ENCODE peak calls at places on chromosomes 5 and 9, in ten cellular contexts. H, R, F, P, C, M, V, T, Q and L are unnamed samples.
A peak's percentile ranks its signal among the peaks of the same experiment; 100 is the strongest.

GRCh38 chr9:70475211-70475610 is 60.8 kb upstream of the KLF9 start:
- DNase-seq in H (no peak), R (no peak), F (no peak), P (no peak), C (no peak), M (no peak), V (peak; percentile 56), T (no peak), Q (no peak), L (peak; percentile 14)

GRCh38 chr5:100761192-100761591 is 141.9 kb downstream of the ST8SIA4 start:
- DNase-seq in H (peak; percentile 59), R (no peak), F (no peak), P (no peak), C (no peak), M (no peak), V (peak; percentile 7), T (no peak), Q (peak; percentile 62), L (no peak)

GRCh38 chr5:7018144-7018543 is 304.9 kb downstream of the TENT4A start:
- DNase-seq in H (no peak), R (no peak), F (peak; percentile 100), P (no peak), C (no peak), M (no peak), V (no peak), T (no peak), Q (no peak), L (no peak)

GRCh38 chr5:135448796-135449507 is 1.8 kb upstream of the DCANP1 start:
- DNase-seq in H (no peak), R (no peak), F (no peak), P (no peak), C (no peak), M (no peak), V (no peak), T (no peak), Q (no peak), L (no peak)

GRCh38 chr9:36276840-36277239 is 18.6 kb upstream of the GNE start:
- DNase-seq in H (peak; percentile 90), R (peak; percentile 68), F (peak; percentile 7), P (no peak), C (no peak), M (no peak), V (peak; percentile 52), T (peak; percentile 89), Q (peak; percentile 77), L (no peak)

GRCh38 chr5:176454724-176455394 is 6.7 kb downstream of the FAF2 start:
- DNase-seq in H (no peak), R (no peak), F (no peak), P (no peak), C (no peak), M (no peak), V (peak; percentile 28), T (no peak), Q (no peak), L (no peak)

GRCh38 chr5:106876665-106877194 is 794.0 kb downstream of the EFNA5 start:
- DNase-seq in H (peak; percentile 13), R (no peak), F (no peak), P (no peak), C (no peak), M (no peak), V (no peak), T (no peak), Q (no peak), L (no peak)

GRCh38 chr9:133727876-133728441 is 10.2 kb downstream of the SARDH start:
- DNase-seq in H (no peak), R (no peak), F (no peak), P (no peak), C (no peak), M (peak; percentile 13), V (no peak), T (no peak), Q (no peak), L (no peak)

GRCh38 chr5:62312036-62312435 is 6.0 kb downstream of the KIF2A start:
- DNase-seq in H (no peak), R (no peak), F (no peak), P (no peak), C (no peak), M (no peak), V (peak; percentile 25), T (no peak), Q (peak; percentile 13), L (no peak)

GRCh38 chr9:92524881-92525280 is 10.9 kb downstream of the ECM2 start:
- DNase-seq in H (no peak), R (no peak), F (no peak), P (no peak), C (no peak), M (no peak), V (no peak), T (no peak), Q (no peak), L (no peak)

GRCh38 chr5:115430374-115430773 is 114.2 kb downstream of the FEM1C start:
- DNase-seq in H (no peak), R (no peak), F (no peak), P (no peak), C (no peak), M (no peak), V (no peak), T (no peak), Q (no peak), L (no peak)

GRCh38 chr5:65185468-65185867 is 296.3 kb downstream of the ADAMTS6 start:
- DNase-seq in H (peak; percentile 50), R (no peak), F (no peak), P (no peak), C (no peak), M (no peak), V (no peak), T (no peak), Q (no peak), L (no peak)

GRCh38 chr9:123375725-123376132 is 19.7 kb downstream of the CRB2 start:
- DNase-seq in H (no peak), R (peak; percentile 94), F (no peak), P (peak; percentile 85), C (no peak), M (no peak), V (no peak), T (peak; percentile 82), Q (peak; percentile 12), L (peak; percentile 77)

GRCh38 chr5:172417983-172418630 is 36.2 kb downstream of the SH3PXD2B start:
- DNase-seq in H (peak; percentile 99), R (peak; percentile 64), F (peak; percentile 5), P (no peak), C (no peak), M (no peak), V (peak; percentile 100), T (peak; percentile 60), Q (peak; percentile 100), L (no peak)

GRCh38 chr5:56818409-56819026 is 3.2 kb downstream of the MAP3K1 start:
- DNase-seq in H (peak; percentile 76), R (no peak), F (no peak), P (peak; percentile 21), C (no peak), M (no peak), V (peak; percentile 7), T (peak; percentile 28), Q (peak; percentile 73), L (no peak)

GRCh38 chr9:94928696-94929372 is 202.3 kb downstream of the AOPEP start:
- DNase-seq in H (peak; percentile 36), R (no peak), F (no peak), P (no peak), C (no peak), M (no peak), V (no peak), T (no peak), Q (no peak), L (no peak)

GRCh38 chr5:63145167-63145566 is 566.5 kb downstream of the LRRC70 start:
- DNase-seq in H (no peak), R (no peak), F (no peak), P (no peak), C (no peak), M (no peak), V (no peak), T (no peak), Q (no peak), L (no peak)

GRCh38 chr5:56097055-56097454 is 102.3 kb upstream of the IL6ST start:
- DNase-seq in H (no peak), R (no peak), F (no peak), P (no peak), C (no peak), M (no peak), V (no peak), T (no peak), Q (no peak), L (no peak)

GRCh38 chr5:97192580-97193421 is 9.8 kb upstream of the RIOK2 start:
- DNase-seq in H (peak; percentile 57), R (peak; percentile 54), F (no peak), P (no peak), C (no peak), M (no peak), V (no peak), T (no peak), Q (no peak), L (no peak)

GRCh38 chr9:105887679-105888078 is 193.3 kb downstream of the TMEM38B start:
- DNase-seq in H (no peak), R (no peak), F (no peak), P (peak; percentile 68), C (no peak), M (no peak), V (no peak), T (no peak), Q (no peak), L (no peak)

GRCh38 chr9:68492801-68493200 is 47.9 kb downstream of the TMEM252 start:
- DNase-seq in H (no peak), R (no peak), F (peak; percentile 96), P (no peak), C (no peak), M (no peak), V (no peak), T (no peak), Q (no peak), L (no peak)

GRCh38 chr5:52779213-52779612 is 8.5 kb upstream of the ITGA1 start:
- DNase-seq in H (no peak), R (no peak), F (no peak), P (no peak), C (no peak), M (no peak), V (no peak), T (no peak), Q (no peak), L (no peak)

GRCh38 chr5:172442592-172442991 is 11.7 kb downstream of the SH3PXD2B start:
- DNase-seq in H (no peak), R (no peak), F (peak; percentile 24), P (no peak), C (no peak), M (no peak), V (no peak), T (no peak), Q (no peak), L (no peak)

GRCh38 chr5:17289681-17290619 is 72.5 kb downstream of the BASP1 start:
- DNase-seq in H (peak; percentile 56), R (no peak), F (no peak), P (no peak), C (no peak), M (no peak), V (no peak), T (no peak), Q (no peak), L (no peak)

GRCh38 chr5:104573979-104574709 is 1011.6 kb upstream of the NUDT12 start:
- DNase-seq in H (no peak), R (no peak), F (no peak), P (no peak), C (no peak), M (no peak), V (no peak), T (no peak), Q (no peak), L (no peak)

GRCh38 chr9:124602204-124602603 is 95.0 kb upstream of the NR5A1 start:
- DNase-seq in H (peak; percentile 33), R (no peak), F (peak; percentile 2), P (no peak), C (no peak), M (no peak), V (no peak), T (no peak), Q (peak; percentile 45), L (no peak)

GRCh38 chr5:131212471-131213021 is 41.8 kb downstream of the LYRM7 start:
- DNase-seq in H (no peak), R (no peak), F (no peak), P (peak; percentile 18), C (peak; percentile 63), M (no peak), V (peak; percentile 9), T (no peak), Q (no peak), L (no peak)

GRCh38 chr9:98837516-98837915 is 30.0 kb downstream of the GALNT12 start:
- DNase-seq in H (no peak), R (no peak), F (no peak), P (no peak), C (no peak), M (no peak), V (no peak), T (no peak), Q (no peak), L (no peak)